ENCODE peak calls at places on chromosomes 2 and 18, in four cellular contexts. E is activated CD8-positive, alpha-beta memory T cell treated with anti-CD3 and anti-CD28 coated beads for 48 hours; A is CD8-positive, alpha-beta T cell; P is ACHN. J is an unnamed sample.

GRCh38 chr2:150520887-150521664 is 33.6 kb upstream of the RND3 start:
- DNase-seq in P (no peak), E (no peak), A (no peak), J (no peak)

GRCh38 chr2:205675861-205676516 is 6.3 kb upstream of the NRP2 start:
- DNase-seq in A (no peak), E (no peak), P (peak; percentile 81), J (peak; percentile 27)

GRCh38 chr2:109417701-109418335 is 195.9 kb downstream of the SEPTIN10 start:
- DNase-seq in E (no peak), A (no peak), P (no peak), J (no peak)

GRCh38 chr2:1653137-1653789 is 91.1 kb downstream of the PXDN start:
- DNase-seq in A (no peak), P (peak; percentile 98), E (no peak), J (no peak)

GRCh38 chr2:239951825-239952224 is 73.3 kb downstream of the NDUFA10 start:
- DNase-seq in E (no peak), P (no peak), A (no peak), J (no peak)

GRCh38 chr18:3808985-3809780 is 359.2 kb downstream of the TGIF1 start:
- DNase-seq in P (no peak), A (no peak), E (no peak), J (no peak)

GRCh38 chr18:22558945-22559385 is 141.2 kb upstream of the CTAGE1 start:
- DNase-seq in E (no peak), A (no peak), P (peak; percentile 46), J (no peak)

GRCh38 chr18:72819050-72819449 is 48.7 kb downstream of the NETO1 start:
- DNase-seq in P (no peak), E (no peak), A (no peak), J (no peak)

GRCh38 chr2:42457011-42457410 is 36.8 kb downstream of the KCNG3 start:
- DNase-seq in P (peak; percentile 14), E (no peak), A (no peak), J (no peak)

GRCh38 chr2:144605232-144605631 is 85.3 kb upstream of the ZEB2 start:
- DNase-seq in E (no peak), A (no peak), P (no peak), J (no peak)

GRCh38 chr2:206158563-206159345 is 490 bp downstream of the NDUFS1 start:
- DNase-seq in E (no peak), A (no peak), P (peak; percentile 41), J (no peak)

GRCh38 chr2:74831693-74832530 is 2.0 kb upstream of the HK2 start:
- DNase-seq in E (no peak), A (no peak), P (peak; percentile 26), J (no peak)

GRCh38 chr18:56139792-56140254 is 498.6 kb downstream of the TXNL1 start:
- DNase-seq in P (no peak), E (no peak), A (no peak), J (no peak)

GRCh38 chr2:25504266-25504665 is 162.5 kb upstream of the DNMT3A start:
- DNase-seq in E (no peak), P (no peak), A (no peak), J (no peak)

GRCh38 chr18:58051765-58052460 is 7.9 kb downstream of the NEDD4L start:
- DNase-seq in A (no peak), P (peak; percentile 55), E (no peak), J (no peak)

GRCh38 chr2:234482807-234483206 is 14.1 kb downstream of the ARL4C start:
- DNase-seq in E (no peak), P (no peak), A (no peak), J (no peak)

GRCh38 chr18:55328301-55328700 is 259.7 kb downstream of the TCF4 start:
- DNase-seq in P (no peak), A (no peak), E (no peak), J (no peak)

GRCh38 chr2:141523199-141523598 is 607.6 kb downstream of the LRP1B start:
- DNase-seq in E (no peak), P (no peak), A (no peak), J (no peak)

GRCh38 chr2:25618676-25619075 is 54.7 kb downstream of the DTNB start:
- DNase-seq in A (no peak), P (no peak), E (no peak), J (no peak)

GRCh38 chr2:145411493-145411892 is 891.6 kb upstream of the ZEB2 start:
- DNase-seq in E (no peak), P (no peak), A (peak; percentile 32), J (no peak)

GRCh38 chr2:95552911-95553310 is 38.9 kb upstream of the TRIM43 start:
- DNase-seq in P (no peak), A (no peak), E (no peak), J (no peak)

GRCh38 chr2:29014811-29015414 is 33.8 kb downstream of the TOGARAM2 start:
- DNase-seq in A (peak; percentile 85), E (peak; percentile 51), P (no peak), J (peak; percentile 75)

GRCh38 chr2:149082781-149083180 is 44.3 kb downstream of the LYPD6B start:
- DNase-seq in P (no peak), E (no peak), A (no peak), J (no peak)

GRCh38 chr2:159051133-159051532 is 82.7 kb downstream of the TANC1 start:
- DNase-seq in A (no peak), E (no peak), P (no peak), J (no peak)

GRCh38 chr2:190791347-190791982 is 89.2 kb upstream of the GLS start:
- DNase-seq in P (peak; percentile 92), E (no peak), A (no peak), J (no peak)

GRCh38 chr2:26479971-26480750 is 2.2 kb upstream of the OTOF start:
- DNase-seq in P (no peak), A (no peak), E (no peak), J (no peak)

GRCh38 chr18:26772691-26773090 is 92.8 kb downstream of the AQP4 start:
- DNase-seq in A (no peak), P (no peak), E (no peak), J (no peak)

GRCh38 chr2:230924470-230925341 is at the start of gene GPR55:
- DNase-seq in A (peak; percentile 49), P (no peak), E (no peak), J (peak; percentile 56)

GRCh38 chr2:215951558-215951957 is 61.8 kb downstream of the MREG start:
- DNase-seq in A (no peak), P (no peak), E (no peak), J (no peak)

GRCh38 chr2:145765889-145766288 is 1246.0 kb upstream of the ZEB2 start:
- DNase-seq in E (no peak), P (no peak), A (no peak), J (no peak)

GRCh38 chr18:48230459-48231113 is 178.6 kb downstream of the ZBTB7C start:
- DNase-seq in A (no peak), P (peak; percentile 65), E (no peak), J (no peak)

GRCh38 chr18:22594155-22594690 is 176.5 kb upstream of the CTAGE1 start:
- DNase-seq in E (no peak), P (no peak), A (no peak), J (no peak)

GRCh38 chr2:238655131-238655860 is 192.6 kb upstream of the TWIST2 start:
- DNase-seq in E (no peak), P (no peak), A (no peak), J (no peak)

GRCh38 chr2:215499330-215499729 is 63.5 kb upstream of the FN1 start:
- DNase-seq in A (no peak), P (no peak), E (no peak), J (no peak)

GRCh38 chr2:168948621-168949212 is 47.6 kb downstream of the G6PC2 start:
- DNase-seq in P (peak; percentile 11), A (no peak), E (no peak), J (no peak)

GRCh38 chr2:215657844-215658243 is 222.0 kb upstream of the FN1 start:
- DNase-seq in A (no peak), P (peak; percentile 66), E (no peak), J (no peak)

GRCh38 chr2:51065276-51065675 is 33.3 kb upstream of the NRXN1 start:
- DNase-seq in P (no peak), A (no peak), E (no peak), J (no peak)

GRCh38 chr2:119247844-119248271 is 24.2 kb downstream of the STEAP3 start:
- DNase-seq in E (no peak), A (no peak), P (no peak), J (no peak)